ENCODE peak calls at places on chromosome 13, in seven cellular contexts. One of them, this sample, is unnamed.

GRCh38 chr13:45011198-45011597 is 21.9 kb downstream of the GPALPP1 start:
- DNase-seq in activated naive CD4-positive, alpha-beta T cell treated with anti-CD3 and anti-CD28 coated beads, Interleukin-2, amount 50 U/mL, for 72 hours: no peak
- DNase-seq in effector CD4-positive, alpha-beta T cell: no peak
- DNase-seq in SW480: no peak
- DNase-seq in foreskin keratinocyte: no peak
- DNase-seq in HS-5: no peak
- DNase-seq in dorsolateral prefrontal cortex: no peak
- DNase-seq in this sample: no peak

GRCh38 chr13:42014119-42014518 is 34.3 kb upstream of the DGKH start:
- DNase-seq in activated naive CD4-positive, alpha-beta T cell treated with anti-CD3 and anti-CD28 coated beads, Interleukin-2, amount 50 U/mL, for 72 hours: no peak
- DNase-seq in effector CD4-positive, alpha-beta T cell: no peak
- DNase-seq in SW480: no peak
- DNase-seq in foreskin keratinocyte: no peak
- DNase-seq in HS-5: no peak
- DNase-seq in dorsolateral prefrontal cortex: no peak
- DNase-seq in this sample: no peak

GRCh38 chr13:106484755-106485193 is 50.7 kb downstream of the EFNB2 start:
- DNase-seq in activated naive CD4-positive, alpha-beta T cell treated with anti-CD3 and anti-CD28 coated beads, Interleukin-2, amount 50 U/mL, for 72 hours: no peak
- DNase-seq in effector CD4-positive, alpha-beta T cell: no peak
- DNase-seq in SW480: no peak
- DNase-seq in foreskin keratinocyte: no peak
- DNase-seq in HS-5: no peak
- DNase-seq in dorsolateral prefrontal cortex: no peak
- DNase-seq in this sample: no peak

GRCh38 chr13:40477623-40478608 is 188.5 kb downstream of the FOXO1 start:
- DNase-seq in activated naive CD4-positive, alpha-beta T cell treated with anti-CD3 and anti-CD28 coated beads, Interleukin-2, amount 50 U/mL, for 72 hours: no peak
- DNase-seq in effector CD4-positive, alpha-beta T cell: no peak
- DNase-seq in SW480: no peak
- DNase-seq in foreskin keratinocyte: no peak
- DNase-seq in HS-5: no peak
- DNase-seq in dorsolateral prefrontal cortex: no peak
- DNase-seq in this sample: no peak

GRCh38 chr13:73865027-73865426 is 269.2 kb downstream of the KLF12 start:
- DNase-seq in activated naive CD4-positive, alpha-beta T cell treated with anti-CD3 and anti-CD28 coated beads, Interleukin-2, amount 50 U/mL, for 72 hours: no peak
- DNase-seq in effector CD4-positive, alpha-beta T cell: no peak
- DNase-seq in SW480: no peak
- DNase-seq in foreskin keratinocyte: no peak
- DNase-seq in HS-5: no peak
- DNase-seq in dorsolateral prefrontal cortex: no peak
- DNase-seq in this sample: no peak

GRCh38 chr13:113918981-113919646 is 54.8 kb downstream of the C13orf46 start:
- DNase-seq in activated naive CD4-positive, alpha-beta T cell treated with anti-CD3 and anti-CD28 coated beads, Interleukin-2, amount 50 U/mL, for 72 hours: no peak
- DNase-seq in effector CD4-positive, alpha-beta T cell: no peak
- DNase-seq in SW480: no peak
- DNase-seq in foreskin keratinocyte: no peak
- DNase-seq in HS-5: no peak
- DNase-seq in dorsolateral prefrontal cortex: peak; percentile 21
- DNase-seq in this sample: no peak

GRCh38 chr13:68125087-68125480 is 894.9 kb upstream of the PCDH9 start:
- DNase-seq in activated naive CD4-positive, alpha-beta T cell treated with anti-CD3 and anti-CD28 coated beads, Interleukin-2, amount 50 U/mL, for 72 hours: no peak
- DNase-seq in effector CD4-positive, alpha-beta T cell: no peak
- DNase-seq in SW480: no peak
- DNase-seq in foreskin keratinocyte: peak; percentile 83
- DNase-seq in HS-5: no peak
- DNase-seq in dorsolateral prefrontal cortex: no peak
- DNase-seq in this sample: peak; percentile 7

GRCh38 chr13:43802511-43802910 is 15.7 kb upstream of the ENOX1 start:
- DNase-seq in activated naive CD4-positive, alpha-beta T cell treated with anti-CD3 and anti-CD28 coated beads, Interleukin-2, amount 50 U/mL, for 72 hours: no peak
- DNase-seq in effector CD4-positive, alpha-beta T cell: no peak
- DNase-seq in SW480: no peak
- DNase-seq in foreskin keratinocyte: peak; percentile 15
- DNase-seq in HS-5: no peak
- DNase-seq in dorsolateral prefrontal cortex: no peak
- DNase-seq in this sample: no peak

GRCh38 chr13:24381539-24382265 is 72.3 kb downstream of the C1QTNF9 start:
- DNase-seq in activated naive CD4-positive, alpha-beta T cell treated with anti-CD3 and anti-CD28 coated beads, Interleukin-2, amount 50 U/mL, for 72 hours: no peak
- DNase-seq in effector CD4-positive, alpha-beta T cell: no peak
- DNase-seq in SW480: no peak
- DNase-seq in foreskin keratinocyte: no peak
- DNase-seq in HS-5: peak; percentile 8
- DNase-seq in dorsolateral prefrontal cortex: no peak
- DNase-seq in this sample: no peak

GRCh38 chr13:113808058-113808834 is 49.2 kb downstream of the TMEM255B start:
- DNase-seq in activated naive CD4-positive, alpha-beta T cell treated with anti-CD3 and anti-CD28 coated beads, Interleukin-2, amount 50 U/mL, for 72 hours: no peak
- DNase-seq in effector CD4-positive, alpha-beta T cell: no peak
- DNase-seq in SW480: no peak
- DNase-seq in foreskin keratinocyte: no peak
- DNase-seq in HS-5: no peak
- DNase-seq in dorsolateral prefrontal cortex: no peak
- DNase-seq in this sample: no peak

GRCh38 chr13:72244788-72245187 is 377.8 kb upstream of the DACH1 start:
- DNase-seq in activated naive CD4-positive, alpha-beta T cell treated with anti-CD3 and anti-CD28 coated beads, Interleukin-2, amount 50 U/mL, for 72 hours: no peak
- DNase-seq in effector CD4-positive, alpha-beta T cell: no peak
- DNase-seq in SW480: no peak
- DNase-seq in foreskin keratinocyte: no peak
- DNase-seq in HS-5: no peak
- DNase-seq in dorsolateral prefrontal cortex: no peak
- DNase-seq in this sample: no peak

GRCh38 chr13:80574113-80574512 is 233.2 kb upstream of the SPRY2 start:
- DNase-seq in activated naive CD4-positive, alpha-beta T cell treated with anti-CD3 and anti-CD28 coated beads, Interleukin-2, amount 50 U/mL, for 72 hours: no peak
- DNase-seq in effector CD4-positive, alpha-beta T cell: no peak
- DNase-seq in SW480: no peak
- DNase-seq in foreskin keratinocyte: no peak
- DNase-seq in HS-5: no peak
- DNase-seq in dorsolateral prefrontal cortex: no peak
- DNase-seq in this sample: no peak

GRCh38 chr13:112704634-112705145 is 14.9 kb downstream of the ATP11A start:
- DNase-seq in activated naive CD4-positive, alpha-beta T cell treated with anti-CD3 and anti-CD28 coated beads, Interleukin-2, amount 50 U/mL, for 72 hours: no peak
- DNase-seq in effector CD4-positive, alpha-beta T cell: no peak
- DNase-seq in SW480: no peak
- DNase-seq in foreskin keratinocyte: no peak
- DNase-seq in HS-5: no peak
- DNase-seq in dorsolateral prefrontal cortex: no peak
- DNase-seq in this sample: no peak

GRCh38 chr13:53151692-53152421 is 123.2 kb downstream of the OLFM4 start:
- DNase-seq in activated naive CD4-positive, alpha-beta T cell treated with anti-CD3 and anti-CD28 coated beads, Interleukin-2, amount 50 U/mL, for 72 hours: peak; percentile 45
- DNase-seq in effector CD4-positive, alpha-beta T cell: no peak
- DNase-seq in SW480: peak; percentile 64
- DNase-seq in foreskin keratinocyte: no peak
- DNase-seq in HS-5: no peak
- DNase-seq in dorsolateral prefrontal cortex: no peak
- DNase-seq in this sample: peak; percentile 56

GRCh38 chr13:110416131-110416584 is 109.1 kb downstream of the COL4A2 start:
- DNase-seq in activated naive CD4-positive, alpha-beta T cell treated with anti-CD3 and anti-CD28 coated beads, Interleukin-2, amount 50 U/mL, for 72 hours: no peak
- DNase-seq in effector CD4-positive, alpha-beta T cell: no peak
- DNase-seq in SW480: no peak
- DNase-seq in foreskin keratinocyte: no peak
- DNase-seq in HS-5: no peak
- DNase-seq in dorsolateral prefrontal cortex: no peak
- DNase-seq in this sample: peak; percentile 78

GRCh38 chr13:32538234-32538620 is 368 bp downstream of the N4BP2L2 start:
- DNase-seq in activated naive CD4-positive, alpha-beta T cell treated with anti-CD3 and anti-CD28 coated beads, Interleukin-2, amount 50 U/mL, for 72 hours: no peak
- DNase-seq in effector CD4-positive, alpha-beta T cell: no peak
- DNase-seq in SW480: peak; percentile 71
- DNase-seq in foreskin keratinocyte: no peak
- DNase-seq in HS-5: peak; percentile 2
- DNase-seq in dorsolateral prefrontal cortex: no peak
- DNase-seq in this sample: peak; percentile 74

GRCh38 chr13:50224534-50224933 is 209.3 kb downstream of the KCNRG start:
- DNase-seq in activated naive CD4-positive, alpha-beta T cell treated with anti-CD3 and anti-CD28 coated beads, Interleukin-2, amount 50 U/mL, for 72 hours: peak; percentile 28
- DNase-seq in effector CD4-positive, alpha-beta T cell: no peak
- DNase-seq in SW480: no peak
- DNase-seq in foreskin keratinocyte: peak; percentile 61
- DNase-seq in HS-5: no peak
- DNase-seq in dorsolateral prefrontal cortex: no peak
- DNase-seq in this sample: peak; percentile 44

GRCh38 chr13:114063545-114064515 is 68.6 kb downstream of the RASA3 start:
- DNase-seq in activated naive CD4-positive, alpha-beta T cell treated with anti-CD3 and anti-CD28 coated beads, Interleukin-2, amount 50 U/mL, for 72 hours: no peak
- DNase-seq in effector CD4-positive, alpha-beta T cell: no peak
- DNase-seq in SW480: peak; percentile 61
- DNase-seq in foreskin keratinocyte: no peak
- DNase-seq in HS-5: no peak
- DNase-seq in dorsolateral prefrontal cortex: peak; percentile 61
- DNase-seq in this sample: peak; percentile 87

GRCh38 chr13:99969934-99970760 is 1.4 kb downstream of the ZIC5 start:
- DNase-seq in activated naive CD4-positive, alpha-beta T cell treated with anti-CD3 and anti-CD28 coated beads, Interleukin-2, amount 50 U/mL, for 72 hours: peak; percentile 35
- DNase-seq in effector CD4-positive, alpha-beta T cell: no peak
- DNase-seq in SW480: peak; percentile 65
- DNase-seq in foreskin keratinocyte: no peak
- DNase-seq in HS-5: no peak
- DNase-seq in dorsolateral prefrontal cortex: no peak
- DNase-seq in this sample: no peak

GRCh38 chr13:76882431-76882830 is 3.8 kb downstream of the KCTD12 start:
- DNase-seq in activated naive CD4-positive, alpha-beta T cell treated with anti-CD3 and anti-CD28 coated beads, Interleukin-2, amount 50 U/mL, for 72 hours: no peak
- DNase-seq in effector CD4-positive, alpha-beta T cell: no peak
- DNase-seq in SW480: no peak
- DNase-seq in foreskin keratinocyte: no peak
- DNase-seq in HS-5: no peak
- DNase-seq in dorsolateral prefrontal cortex: no peak
- DNase-seq in this sample: peak; percentile 77

GRCh38 chr13:73421310-73421912 is 362.6 kb downstream of the KLF5 start:
- DNase-seq in activated naive CD4-positive, alpha-beta T cell treated with anti-CD3 and anti-CD28 coated beads, Interleukin-2, amount 50 U/mL, for 72 hours: peak; percentile 10
- DNase-seq in effector CD4-positive, alpha-beta T cell: no peak
- DNase-seq in SW480: peak; percentile 86
- DNase-seq in foreskin keratinocyte: peak; percentile 100
- DNase-seq in HS-5: no peak
- DNase-seq in dorsolateral prefrontal cortex: no peak
- DNase-seq in this sample: no peak

GRCh38 chr13:49679244-49679643 is 12.0 kb downstream of the EBPL start:
- DNase-seq in activated naive CD4-positive, alpha-beta T cell treated with anti-CD3 and anti-CD28 coated beads, Interleukin-2, amount 50 U/mL, for 72 hours: no peak
- DNase-seq in effector CD4-positive, alpha-beta T cell: no peak
- DNase-seq in SW480: peak; percentile 37
- DNase-seq in foreskin keratinocyte: no peak
- DNase-seq in HS-5: no peak
- DNase-seq in dorsolateral prefrontal cortex: no peak
- DNase-seq in this sample: peak; percentile 55